ENCODE peak calls at places on chromosomes 2 and 18, in nine cellular contexts. F is GDM1; Z is Ammon's horn; V is amniotic epithelial cell; C is activated CD4-positive, CD25-positive, alpha-beta regulatory T cell; Y is stimulated activated CD8-positive, alpha-beta memory T cell treated with anti-CD3 and anti-CD28 coated beads, Interleukin-12 subunit alpha, Interleukin-12 subunit beta, amount 100 ng/mL, for 1 hour; M is activated naive CD8-positive, alpha-beta T cell treated with anti-CD3 and anti-CD28 coated beads for 36 hours; N is kidney epithelial cell; B is mesenchymal stem cell. K is an unnamed sample.

GRCh38 chr2:191580581-191580980 is 97.4 kb upstream of the NABP1 start:
- DNase-seq in V (no peak), B (no peak), Y (no peak), M (no peak), F (no peak), Z (no peak), C (no peak), N (no peak), K (no peak)

GRCh38 chr2:37871453-37872191 is 53.5 kb upstream of the RMDN2 start:
- DNase-seq in F (no peak), N (peak), B (peak), C (no peak), Z (peak), V (peak), Y (no peak), M (no peak), K (no peak)

GRCh38 chr18:55513199-55513598 is 74.8 kb downstream of the TCF4 start:
- DNase-seq in N (no peak), Y (no peak), F (no peak), M (no peak), C (no peak), B (peak), Z (no peak), V (peak), K (no peak)

GRCh38 chr2:5365871-5366461 is 326.2 kb upstream of the SOX11 start:
- DNase-seq in B (peak), F (peak), N (peak), M (peak), Z (peak), V (no peak), Y (no peak), C (no peak), K (no peak)

GRCh38 chr2:229270551-229271410 is at the start of gene PID1:
- DNase-seq in F (no peak), C (no peak), Z (peak), Y (no peak), M (no peak), N (no peak), V (peak), B (peak), K (no peak)

GRCh38 chr2:225463449-225463848 is 63.9 kb downstream of the NYAP2 start:
- DNase-seq in F (no peak), V (no peak), Z (no peak), Y (no peak), N (no peak), C (no peak), M (no peak), B (no peak), K (no peak)

GRCh38 chr18:28905509-28905908 is 728.6 kb upstream of the CDH2 start:
- DNase-seq in M (no peak), V (peak), N (no peak), Y (no peak), C (no peak), F (no peak), Z (no peak), B (peak), K (no peak)

GRCh38 chr2:120937736-120938131 is 202.1 kb downstream of the GLI2 start:
- DNase-seq in F (no peak), V (peak), B (peak), N (no peak), C (no peak), M (no peak), Z (no peak), Y (no peak), K (no peak)

GRCh38 chr2:109644571-109645275 is 30.6 kb downstream of the SOWAHC start:
- DNase-seq in C (no peak), F (no peak), N (no peak), Z (peak), B (peak), Y (no peak), V (no peak), M (no peak), K (no peak)

GRCh38 chr18:23237524-23238151 is 102.4 kb downstream of the CABLES1 start:
- DNase-seq in M (peak), V (peak), N (no peak), Z (no peak), F (no peak), Y (no peak), C (no peak), B (peak), K (no peak)

GRCh38 chr2:36059684-36060083 is 295.9 kb upstream of the CRIM1 start:
- DNase-seq in Z (no peak), C (no peak), M (no peak), Y (no peak), V (no peak), N (no peak), F (no peak), B (no peak), K (no peak)

GRCh38 chr2:105836840-105837692 is 92.4 kb downstream of the NCK2 start:
- DNase-seq in Z (no peak), M (peak), Y (no peak), F (no peak), N (no peak), B (no peak), C (no peak), V (no peak), K (no peak)

GRCh38 chr2:120693121-120693520 is 42.5 kb upstream of the GLI2 start:
- DNase-seq in V (no peak), M (no peak), Y (no peak), F (no peak), N (no peak), Z (no peak), C (no peak), B (peak), K (no peak)

GRCh38 chr18:47595816-47596501 is 334.5 kb downstream of the SMAD2 start:
- DNase-seq in B (no peak), N (no peak), M (peak), C (no peak), V (no peak), Y (no peak), F (no peak), Z (no peak), K (no peak)

GRCh38 chr2:171894612-171894947 is 536 bp upstream of the SLC25A12 start:
- DNase-seq in C (no peak), M (no peak), V (no peak), Z (no peak), B (no peak), F (no peak), Y (no peak), N (no peak), K (no peak)

GRCh38 chr2:1509271-1509995 is 96.2 kb downstream of the TPO start:
- DNase-seq in Y (no peak), F (no peak), M (no peak), C (no peak), N (no peak), V (no peak), Z (no peak), B (no peak), K (no peak)

GRCh38 chr18:2114289-2114688 is 457.0 kb downstream of the METTL4 start:
- DNase-seq in Y (no peak), Z (no peak), B (no peak), V (no peak), M (no peak), N (no peak), C (no peak), F (no peak), K (no peak)